ENCODE peak calls at places on chromosomes 5 and 9, in nine cellular contexts. A is activated CD8-positive, alpha-beta T cell treated with anti-CD3 and anti-CD28 coated beads for 36 hours; B is foreskin fibroblast; K is AG10803; Q is A549; S is brain microvascular endothelial cell; M is heart left ventricle; L is neural crest cell; N is body of pancreas. U is an unnamed sample.

GRCh38 chr5:10265245-10266109 is 15.4 kb downstream of the CCT5 start:
- DNase-seq in M (no peak), B (no peak), Q (no peak), L (no peak), K (no peak), N (no peak), S (no peak), A (no peak), U (no peak)

GRCh38 chr9:97615439-97616072 is 17.6 kb downstream of the TSTD2 start:
- DNase-seq in L (peak), B (peak), M (no peak), N (peak), Q (peak), K (peak), A (peak), S (peak), U (peak)

GRCh38 chr5:57412010-57412409 is 70.6 kb downstream of the ACTBL2 start:
- DNase-seq in M (no peak), L (no peak), S (peak), B (peak), N (no peak), Q (no peak), A (no peak), K (peak), U (no peak)

GRCh38 chr9:94298949-94299599 is 29.4 kb downstream of the NUTM2F start:
- DNase-seq in B (no peak), L (no peak), N (no peak), S (peak), A (no peak), M (no peak), Q (no peak), K (no peak), U (no peak)

GRCh38 chr5:83767409-83767992 is 46.8 kb upstream of the HAPLN1 start:
- DNase-seq in B (peak), M (no peak), K (no peak), N (no peak), Q (peak), L (no peak), S (no peak), A (no peak), U (no peak)

GRCh38 chr5:133801955-133802751 is 166.3 kb downstream of the C5orf15 start:
- DNase-seq in S (peak), N (peak), L (no peak), B (peak), A (no peak), M (peak), Q (peak), K (peak), U (no peak)

GRCh38 chr5:100430268-100430900 is 104.8 kb upstream of the FAM174A start:
- DNase-seq in S (peak), M (peak), A (peak), B (no peak), K (peak), N (peak), L (peak), Q (peak), U (peak)

GRCh38 chr5:149348463-149348862 is 3.2 kb downstream of the GRPEL2 start:
- DNase-seq in S (no peak), L (no peak), Q (no peak), B (no peak), K (no peak), M (no peak), N (no peak), A (no peak), U (no peak)

GRCh38 chr5:32710335-32710858 is 724 bp upstream of the NPR3 start:
- DNase-seq in N (peak), A (peak), S (no peak), B (no peak), Q (peak), M (peak), L (peak), K (no peak), U (peak)

GRCh38 chr5:1734908-1735289 is 64.7 kb downstream of the MRPL36 start:
- DNase-seq in L (no peak), A (no peak), N (no peak), Q (no peak), S (no peak), K (no peak), B (no peak), M (no peak), U (no peak)

GRCh38 chr9:88820055-88820454 is 171.2 kb upstream of the S1PR3 start:
- DNase-seq in M (no peak), B (no peak), K (no peak), S (no peak), Q (no peak), A (no peak), L (no peak), N (no peak), U (no peak)

GRCh38 chr5:73093943-73094342 is 26.4 kb upstream of the TMEM171 start:
- DNase-seq in A (peak), M (no peak), S (peak), Q (peak), K (peak), B (peak), N (no peak), L (no peak), U (no peak)

GRCh38 chr9:106220415-106220814 is 526.1 kb downstream of the TMEM38B start:
- DNase-seq in B (no peak), L (no peak), N (no peak), Q (no peak), S (no peak), K (no peak), A (no peak), M (no peak), U (no peak)

GRCh38 chr5:141787376-141787775 is 90.8 kb downstream of the PCDH1 start:
- DNase-seq in L (no peak), N (no peak), A (no peak), Q (no peak), S (no peak), B (peak), K (peak), M (no peak), U (no peak)

GRCh38 chr5:137215780-137216179 is 283.3 kb downstream of the SPOCK1 start:
- DNase-seq in B (no peak), M (no peak), L (no peak), S (no peak), N (no peak), A (no peak), K (no peak), Q (no peak), U (no peak)

GRCh38 chr5:134600600-134600999 is 32.0 kb downstream of the SAR1B start:
- DNase-seq in N (no peak), B (peak), S (peak), K (peak), A (no peak), Q (no peak), M (no peak), L (no peak), U (no peak)

GRCh38 chr9:127455299-127455992 is 4.1 kb downstream of the LRSAM1 start:
- DNase-seq in M (peak), K (no peak), Q (peak), L (no peak), S (no peak), N (peak), A (peak), B (no peak), U (no peak)

GRCh38 chr5:143170104-143170503 is 233.4 kb downstream of the NR3C1 start:
- DNase-seq in M (no peak), N (no peak), S (no peak), Q (no peak), K (no peak), A (no peak), L (no peak), B (no peak), U (no peak)

GRCh38 chr5:93281980-93282772 is 298.8 kb downstream of the NR2F1-AS1 start:
- DNase-seq in K (no peak), A (no peak), S (no peak), N (no peak), L (no peak), Q (no peak), M (peak), B (no peak), U (no peak)

GRCh38 chr9:21392270-21392669 is 7.1 kb upstream of the IFNA2 start:
- DNase-seq in M (no peak), K (no peak), S (no peak), L (no peak), B (no peak), N (no peak), Q (peak), A (peak), U (no peak)

GRCh38 chr9:20729545-20729944 is 45.5 kb downstream of the FOCAD start:
- DNase-seq in Q (no peak), S (no peak), L (no peak), N (no peak), B (no peak), A (no peak), K (peak), M (no peak), U (no peak)

GRCh38 chr9:105063665-105064247 is 135.8 kb upstream of the ABCA1 start:
- DNase-seq in Q (peak), A (peak), L (no peak), M (peak), S (peak), K (peak), N (peak), B (peak), U (no peak)

GRCh38 chr5:7261049-7261448 is 134.9 kb upstream of the ADCY2 start:
- DNase-seq in K (peak), Q (peak), S (no peak), A (no peak), L (peak), B (peak), M (no peak), N (peak), U (no peak)
- TF ChIP-seq CTCF in K (peak), Q (peak), S (no peak), A (peak), L (peak), B (peak), M (peak), N (peak), U (peak)

GRCh38 chr5:17670353-17670752 is 36.1 kb downstream of the TAF11L14 start:
- DNase-seq in S (no peak), N (no peak), M (no peak), Q (no peak), A (no peak), K (no peak), B (no peak), L (no peak), U (no peak)
- TF ChIP-seq CTCF in S (no peak), N (no peak), M (no peak), Q (no peak), A (no peak), K (no peak), B (no peak), L (no peak), U (no peak)

GRCh38 chr5:129906177-129906887 is 2.1 kb downstream of the CHSY3 start:
- DNase-seq in A (peak), S (peak), L (no peak), M (peak), N (peak), B (peak), K (peak), Q (no peak), U (no peak)
- TF ChIP-seq CTCF in A (no peak), S (peak), L (no peak), M (peak), N (no peak), B (peak), K (peak), Q (no peak), U (no peak)

DNA sequence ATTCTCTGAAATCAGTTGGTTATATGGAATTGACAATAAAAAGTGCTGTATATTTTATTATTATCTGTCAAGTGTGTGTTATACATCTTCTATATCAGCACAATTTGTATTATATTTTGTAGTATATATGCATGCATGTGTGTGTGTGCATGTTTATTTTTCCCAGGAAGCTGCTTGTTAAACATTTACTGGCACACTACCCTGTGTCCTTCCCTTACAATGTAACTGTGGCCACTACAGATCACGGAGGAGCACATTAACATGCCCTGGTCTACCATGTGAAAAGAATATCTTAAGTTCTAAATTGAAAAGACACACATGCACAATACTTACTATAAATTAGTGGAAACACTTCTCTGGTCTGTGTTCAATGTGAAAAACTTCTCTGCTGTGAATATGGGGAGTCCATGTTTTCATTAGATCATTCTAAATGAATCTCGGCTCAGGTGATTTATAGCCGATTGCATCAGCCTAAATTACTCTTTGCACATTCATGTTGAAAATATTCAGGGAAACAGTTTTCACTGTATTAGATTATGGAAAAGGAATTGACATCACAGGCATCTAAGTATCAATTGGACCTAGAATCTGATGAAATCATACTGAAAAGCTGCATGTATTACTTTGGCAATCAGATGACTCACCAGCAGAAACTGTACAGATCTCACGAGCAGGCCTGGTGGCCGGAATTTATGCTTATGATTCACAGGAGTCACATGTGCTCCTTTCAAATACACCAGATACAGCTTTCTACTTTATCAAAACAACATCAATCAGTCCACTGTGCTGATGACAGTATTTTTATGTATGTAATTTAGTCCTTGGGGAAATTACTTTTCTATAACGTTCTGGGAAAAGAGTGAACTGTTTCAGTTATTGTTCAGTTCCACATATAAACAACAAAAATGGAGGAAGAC is 39.4 kb downstream of the LURAP1L start:
- DNase-seq in M (peak), A (no peak), S (peak), B (peak), N (peak), L (no peak), K (peak), Q (peak), U (no peak)
- TF ChIP-seq CTCF in M (peak), A (no peak), S (peak), B (peak), N (peak), L (peak), K (peak), Q (peak), U (no peak)

GRCh38 chr9:71758785-71759184 is 9.5 kb downstream of the CEMIP2 start:
- DNase-seq in B (no peak), S (no peak), N (peak), Q (peak), M (no peak), A (no peak), L (no peak), K (no peak), U (no peak)
- TF ChIP-seq CTCF in B (no peak), S (no peak), N (no peak), Q (no peak), M (no peak), A (no peak), L (no peak), K (no peak), U (no peak)

GRCh38 chr5:157143127-157143959 is 678 bp upstream of the MED7 start:
- DNase-seq in Q (peak), A (peak), M (peak), S (peak), N (peak), B (peak), K (peak), L (no peak), U (peak)
- TF ChIP-seq CTCF in Q (no peak), A (no peak), M (no peak), S (no peak), N (no peak), B (no peak), K (peak), L (no peak), U (no peak)

GRCh38 chr5:126973193-126973592 is 57.2 kb downstream of the MARCHF3 start:
- DNase-seq in Q (no peak), L (no peak), S (no peak), K (no peak), M (no peak), N (no peak), A (no peak), B (no peak), U (no peak)
- TF ChIP-seq CTCF in Q (no peak), L (no peak), S (no peak), K (no peak), M (no peak), N (no peak), A (no peak), B (no peak), U (no peak)

GRCh38 chr5:109291090-109291489 is 118.7 kb downstream of the PJA2 start:
- DNase-seq in L (no peak), K (no peak), Q (no peak), M (no peak), B (no peak), N (no peak), A (no peak), S (no peak), U (no peak)
- TF ChIP-seq CTCF in L (no peak), K (no peak), Q (no peak), M (no peak), B (no peak), N (no peak), A (no peak), S (no peak), U (no peak)

GRCh38 chr9:133323991-133324703 is 11.8 kb downstream of the SURF6 start:
- DNase-seq in K (no peak), M (no peak), Q (no peak), S (no peak), B (no peak), L (no peak), A (no peak), N (no peak), U (no peak)
- TF ChIP-seq CTCF in K (no peak), M (no peak), Q (no peak), S (no peak), B (no peak), L (no peak), A (no peak), N (no peak), U (no peak)

GRCh38 chr9:136111190-136111589 is 7.5 kb downstream of the TMEM250 start:
- DNase-seq in A (no peak), Q (no peak), M (no peak), K (no peak), L (no peak), N (no peak), B (no peak), S (no peak), U (no peak)

GRCh38 chr9:136111910-136112309 is 6.8 kb downstream of the TMEM250 start:
- DNase-seq in L (no peak), M (no peak), Q (no peak), A (no peak), N (no peak), B (no peak), S (no peak), K (no peak), U (no peak)

GRCh38 chr9:136109351-136110081 is 9.2 kb downstream of the TMEM250 start:
- DNase-seq in K (peak), A (peak), S (peak), B (peak), L (peak), M (peak), Q (peak), N (peak), U (peak)

GRCh38 chr9:136108648-136109266 is 9.9 kb downstream of the TMEM250 start:
- DNase-seq in N (no peak), K (no peak), B (no peak), M (no peak), A (no peak), Q (no peak), L (no peak), S (no peak), U (no peak)

GRCh38 chr9:136110082-136111061 is 8.3 kb downstream of the TMEM250 start:
- DNase-seq in Q (no peak), N (no peak), S (no peak), A (peak), M (no peak), L (no peak), B (no peak), K (peak), U (no peak)
- TF ChIP-seq CTCF in Q (no peak), N (no peak), S (peak), A (no peak), M (peak), L (peak), B (peak), K (peak), U (no peak)